ENCODE peak calls at places on chromosome 21, in eight cellular contexts. X is choroid plexus epithelial cell; O is fibroblast of pulmonary artery; T is CD8-positive, alpha-beta T cell; M is kidney epithelial cell; U is CD8-positive, alpha-beta memory T cell; C is left ventricle myocardium inferior; Y is epithelial cell of esophagus. N is an unnamed sample.

GRCh38 chr21:37546949-37547614 is 180.5 kb downstream of the DYRK1A start:
- DNase-seq in X (peak; percentile 37), O (no peak), T (no peak), M (peak; percentile 54), U (no peak), C (no peak), Y (no peak), N (no peak)

GRCh38 chr21:31660134-31660565 is 657 bp downstream of the SOD1 start:
- DNase-seq in X (peak; percentile 22), O (peak; percentile 25), T (peak; percentile 34), M (no peak), U (no peak), C (no peak), Y (no peak), N (peak; percentile 31)

GRCh38 chr21:21101911-21102310 is 103.7 kb downstream of the NCAM2 start:
- DNase-seq in X (peak; percentile 91), O (peak; percentile 52), T (no peak), M (no peak), U (no peak), C (no peak), Y (no peak), N (peak; percentile 67)

GRCh38 chr21:37064841-37065240 is 8.0 kb downstream of the PIGP start:
- DNase-seq in X (no peak), O (no peak), T (no peak), M (no peak), U (no peak), C (no peak), Y (no peak), N (no peak)

GRCh38 chr21:41121785-41122415 is 46.1 kb upstream of the BACE2 start:
- DNase-seq in X (peak; percentile 66), O (peak; percentile 80), T (no peak), M (peak; percentile 23), U (no peak), C (peak; percentile 79), Y (peak; percentile 80), N (peak; percentile 71)

GRCh38 chr21:29639366-29640232 is 300.2 kb downstream of the GRIK1 start:
- DNase-seq in X (no peak), O (no peak), T (no peak), M (no peak), U (no peak), C (no peak), Y (no peak), N (no peak)

GRCh38 chr21:38181101-38181500 is 75.7 kb upstream of the KCNJ15 start:
- DNase-seq in X (no peak), O (no peak), T (no peak), M (no peak), U (no peak), C (no peak), Y (peak; percentile 30), N (peak; percentile 18)

GRCh38 chr21:31260790-31261189 is 83.3 kb downstream of the TIAM1 start:
- DNase-seq in X (peak; percentile 75), O (peak; percentile 69), T (no peak), M (no peak), U (no peak), C (no peak), Y (peak; percentile 14), N (no peak)

GRCh38 chr21:46404306-46404705 is 54.4 kb upstream of the DIP2A start:
- DNase-seq in X (no peak), O (no peak), T (no peak), M (no peak), U (no peak), C (no peak), Y (no peak), N (no peak)

GRCh38 chr21:26811031-26811430 is 34.2 kb downstream of the ADAMTS1 start:
- DNase-seq in X (peak; percentile 76), O (peak; percentile 17), T (no peak), M (no peak), U (no peak), C (no peak), Y (no peak), N (peak; percentile 39)

GRCh38 chr21:24045775-24046215 is 1561.5 kb downstream of the MRPL39 start:
- DNase-seq in X (peak; percentile 78), O (peak; percentile 99), T (no peak), M (peak; percentile 34), U (no peak), C (peak; percentile 66), Y (no peak), N (peak; percentile 97)

GRCh38 chr21:26835027-26835713 is 10.0 kb downstream of the ADAMTS1 start:
- DNase-seq in X (peak; percentile 77), O (peak; percentile 60), T (no peak), M (no peak), U (no peak), C (no peak), Y (peak; percentile 87), N (peak; percentile 76)

GRCh38 chr21:37367758-37368535 is 1.4 kb downstream of the DYRK1A start:
- DNase-seq in X (peak; percentile 49), O (peak; percentile 46), T (peak; percentile 29), M (no peak), U (peak; percentile 25), C (peak; percentile 56), Y (peak; percentile 51), N (peak; percentile 37)

GRCh38 chr21:46452719-46453118 is 6.0 kb upstream of the DIP2A start:
- DNase-seq in X (no peak), O (no peak), T (no peak), M (no peak), U (no peak), C (no peak), Y (no peak), N (no peak)

GRCh38 chr21:45461369-45461750 is 56.4 kb downstream of the COL18A1 start:
- DNase-seq in X (no peak), O (no peak), T (no peak), M (no peak), U (no peak), C (peak; percentile 5), Y (no peak), N (no peak)

GRCh38 chr21:36212513-36212780 is 55.8 kb downstream of the DOP1B start:
- DNase-seq in X (no peak), O (no peak), T (no peak), M (no peak), U (no peak), C (no peak), Y (no peak), N (no peak)

GRCh38 chr21:14773777-14774345 is 227.7 kb upstream of the SAMSN1 start:
- DNase-seq in X (peak; percentile 72), O (peak; percentile 47), T (peak; percentile 25), M (no peak), U (peak; percentile 18), C (peak; percentile 15), Y (peak; percentile 59), N (peak; percentile 19)

GRCh38 chr21:36913247-36914169 is 53.0 kb downstream of the HLCS start:
- DNase-seq in X (no peak), O (no peak), T (no peak), M (no peak), U (no peak), C (no peak), Y (no peak), N (no peak)

DNA sequence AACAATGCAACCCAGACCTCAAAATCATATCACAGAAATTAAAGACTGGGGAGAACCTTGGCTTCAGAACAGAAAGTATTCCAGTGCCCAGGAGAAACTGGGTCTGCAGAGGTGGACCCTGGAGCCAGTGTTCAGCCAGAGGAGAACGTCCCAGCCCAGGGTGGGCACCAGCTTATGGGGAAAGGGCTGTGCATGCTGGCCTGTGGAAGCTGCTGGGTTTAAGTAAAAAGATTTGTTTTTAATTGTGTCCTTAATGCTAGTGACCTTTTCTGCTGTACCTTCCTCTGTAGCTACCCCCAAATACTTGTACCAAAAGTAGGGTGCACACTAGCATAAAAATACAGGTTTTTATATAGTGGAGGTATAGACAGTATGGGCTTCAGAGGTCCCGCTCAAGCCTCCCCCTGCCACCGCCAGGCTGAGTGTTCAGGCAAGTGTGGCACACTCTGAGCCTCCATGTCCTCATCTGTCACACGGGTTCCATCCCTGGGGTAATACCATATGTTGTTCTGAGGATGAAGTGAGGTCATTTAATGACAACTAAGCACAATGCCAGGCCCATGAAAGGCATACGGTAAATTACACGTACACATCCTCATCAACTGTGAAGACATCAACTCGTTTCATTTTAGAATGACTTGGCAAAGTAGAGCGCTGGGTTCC is 47.0 kb downstream of the SLC37A1 start:
- DNase-seq in X (no peak), O (no peak), T (no peak), M (no peak), U (no peak), C (no peak), Y (no peak), N (no peak)
- H3K4me3 ChIP-seq in X (no peak overlapping the region), O (no peak overlapping the region), T (no peak overlapping the region), M (no peak overlapping the region), U (no peak overlapping the region), C (no peak overlapping the region), Y (no peak overlapping the region), N (no peak overlapping the region)

GRCh38 chr21:17139696-17140095 is 373.1 kb upstream of the CXADR start:
- DNase-seq in X (peak; percentile 33), O (peak; percentile 16), T (no peak), M (no peak), U (no peak), C (no peak), Y (peak; percentile 8), N (no peak)
- H3K4me3 ChIP-seq in X (peak overlapping the region; percentile 31), O (peak overlapping the region; percentile 41), T (peak overlapping the region; percentile 24), M (no peak overlapping the region), U (no peak overlapping the region), C (peak overlapping the region; percentile 56), Y (no peak overlapping the region), N (no peak overlapping the region)

DNA sequence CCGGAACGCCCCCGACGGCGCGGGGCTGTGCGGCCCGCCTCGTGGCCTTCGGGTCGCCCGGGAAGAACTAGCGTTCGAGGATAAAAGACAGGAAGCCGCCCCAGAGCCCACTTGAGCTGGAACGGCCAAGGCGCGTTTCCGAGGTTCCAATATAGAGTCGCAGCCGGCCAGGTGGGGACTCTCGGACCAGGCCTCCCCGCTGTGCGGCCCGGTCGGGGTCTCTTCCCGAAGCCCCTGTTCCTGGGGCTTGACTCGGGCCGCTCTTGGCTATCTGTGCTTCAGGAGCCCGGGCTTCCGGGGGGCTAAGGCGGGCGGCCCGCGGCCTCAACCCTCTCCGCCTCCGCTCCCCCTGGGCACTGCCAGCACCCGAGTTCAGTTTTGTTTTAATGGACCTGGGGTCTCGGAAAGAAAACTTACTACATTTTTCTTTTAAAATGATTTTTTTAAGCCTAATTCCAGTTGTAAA is 158.8 kb downstream of the RUNX1 start:
- DNase-seq in X (no peak), O (no peak), T (no peak), M (no peak), U (no peak), C (no peak), Y (no peak), N (no peak)
- H3K4me3 ChIP-seq in X (peak overlapping the region; percentile 94), O (peak overlapping the region; percentile 45), T (peak overlapping the region; percentile 72), M (peak overlapping the region; percentile 41), U (peak overlapping the region; percentile 18), C (peak overlapping the region; percentile 75), Y (peak overlapping the region; percentile 52), N (peak overlapping the region; percentile 43)

DNA sequence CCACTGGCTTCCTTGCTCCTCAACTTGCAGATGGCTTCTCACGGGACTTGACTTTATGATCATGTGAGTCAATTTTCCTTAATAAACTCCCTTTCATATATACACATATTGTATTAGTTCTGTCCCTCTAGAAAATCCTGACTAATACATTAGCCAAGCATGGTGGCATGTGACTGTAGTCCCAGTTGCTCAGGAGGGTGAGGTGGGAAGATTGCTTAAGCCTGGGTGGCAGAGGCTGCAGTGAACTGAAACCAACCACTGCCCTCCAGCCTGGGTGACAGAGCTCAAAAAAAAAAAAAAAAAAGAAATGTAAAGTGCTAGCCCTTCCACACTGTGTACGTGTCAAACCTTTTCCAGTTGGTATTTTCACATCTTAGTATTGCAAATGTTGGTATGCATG is 857.0 kb downstream of the LTN1 start:
- DNase-seq in X (no peak), O (no peak), T (no peak), M (no peak), U (no peak), C (no peak), Y (peak; percentile 25), N (no peak)
- H3K4me3 ChIP-seq in X (no peak overlapping the region), O (no peak overlapping the region), T (no peak overlapping the region), M (no peak overlapping the region), U (no peak overlapping the region), C (no peak overlapping the region), Y (no peak overlapping the region), N (no peak overlapping the region)

GRCh38 chr21:33069994-33070811 is at the start of gene OLIG1:
- DNase-seq in X (peak; percentile 15), O (peak; percentile 11), T (no peak), M (no peak), U (no peak), C (peak; percentile 67), Y (peak; percentile 33), N (peak; percentile 18)
- H3K4me3 ChIP-seq in X (no peak within 1 kb of the TSS), O (no peak within 1 kb of the TSS), T (peak within 1 kb of the TSS; percentile 36), M (no peak within 1 kb of the TSS), U (no peak within 1 kb of the TSS), C (peak within 1 kb of the TSS; percentile 67), Y (no peak within 1 kb of the TSS), N (no peak within 1 kb of the TSS)